ENCODE peak calls at places on chromosomes 3 and 15, in eight cellular contexts. P, V, E, X, N, A, D and H are unnamed samples.

GRCh38 chr3:96538186-96538585 is 276.2 kb upstream of the EPHA6 start:
- DNase-seq in P (no peak), V (no peak), E (no peak), X (no peak), N (no peak), A (no peak), D (no peak), H (no peak)

GRCh38 chr15:69434236-69434635 is 18.4 kb upstream of the RPLP1 start:
- DNase-seq in P (no peak), V (no peak), E (no peak), X (no peak), N (no peak), A (no peak), D (no peak), H (no peak)

GRCh38 chr3:105364113-105364512 is 2.6 kb upstream of the ALCAM start:
- DNase-seq in P (no peak), V (no peak), E (no peak), X (no peak), N (no peak), A (no peak), D (no peak), H (no peak)

GRCh38 chr15:81304226-81304625 is 19.7 kb downstream of the STARD5 start:
- DNase-seq in P (no peak), V (peak), E (no peak), X (no peak), N (no peak), A (peak), D (no peak), H (no peak)

GRCh38 chr3:145899229-145899628 is 261.8 kb downstream of the PLOD2 start:
- DNase-seq in P (no peak), V (no peak), E (no peak), X (no peak), N (no peak), A (no peak), D (no peak), H (no peak)

GRCh38 chr3:11509175-11510000 is 134.3 kb downstream of the VGLL4 start:
- DNase-seq in P (no peak), V (peak), E (no peak), X (no peak), N (no peak), A (peak), D (peak), H (no peak)

GRCh38 chr3:42099020-42099765 is 8.0 kb downstream of the TRAK1 start:
- DNase-seq in P (no peak), V (no peak), E (no peak), X (no peak), N (no peak), A (no peak), D (no peak), H (no peak)

GRCh38 chr15:92650256-92650655 is 5.3 kb downstream of the FAM174B start:
- DNase-seq in P (no peak), V (no peak), E (peak), X (no peak), N (no peak), A (no peak), D (no peak), H (peak)

GRCh38 chr15:52233405-52233804 is 42.2 kb upstream of the GNB5 start:
- DNase-seq in P (no peak), V (peak), E (no peak), X (no peak), N (no peak), A (no peak), D (no peak), H (no peak)

GRCh38 chr3:45075821-45076625 is 49.9 kb downstream of the CLEC3B start:
- DNase-seq in P (no peak), V (no peak), E (no peak), X (no peak), N (no peak), A (no peak), D (no peak), H (no peak)

GRCh38 chr3:71486831-71487230 is 96.7 kb downstream of the FOXP1 start:
- DNase-seq in P (no peak), V (no peak), E (no peak), X (no peak), N (no peak), A (no peak), D (no peak), H (no peak)

GRCh38 chr15:51536965-51537574 is 85.5 kb downstream of the DMXL2 start:
- DNase-seq in P (no peak), V (no peak), E (no peak), X (no peak), N (no peak), A (no peak), D (peak), H (no peak)

GRCh38 chr3:94234177-94234788 is 171.4 kb downstream of the NSUN3 start:
- DNase-seq in P (no peak), V (no peak), E (no peak), X (no peak), N (peak), A (no peak), D (peak), H (no peak)

GRCh38 chr3:86991840-86992430 is 986 bp upstream of the VGLL3 start:
- DNase-seq in P (no peak), V (no peak), E (no peak), X (no peak), N (no peak), A (no peak), D (no peak), H (no peak)

GRCh38 chr15:43529587-43530345 is 12.4 kb downstream of the MAP1A start:
- DNase-seq in P (no peak), V (no peak), E (no peak), X (no peak), N (no peak), A (no peak), D (no peak), H (no peak)

GRCh38 chr3:189236352-189236751 is 64.6 kb downstream of the TPRG1 start:
- DNase-seq in P (no peak), V (no peak), E (no peak), X (no peak), N (no peak), A (no peak), D (no peak), H (no peak)

GRCh38 chr15:45521596-45522167 is 873 bp downstream of the SLC30A4 start:
- DNase-seq in P (no peak), V (no peak), E (no peak), X (no peak), N (peak), A (no peak), D (peak), H (no peak)

GRCh38 chr3:10471337-10471721 is 34.1 kb downstream of the ATP2B2 start:
- DNase-seq in P (no peak), V (no peak), E (peak), X (no peak), N (peak), A (no peak), D (no peak), H (no peak)

GRCh38 chr3:157070600-157070999 is 89.3 kb downstream of the CCNL1 start:
- DNase-seq in P (no peak), V (no peak), E (no peak), X (no peak), N (no peak), A (no peak), D (no peak), H (no peak)

GRCh38 chr3:58603606-58604005 is 26.4 kb upstream of the FAM107A start:
- DNase-seq in P (no peak), V (no peak), E (no peak), X (no peak), N (no peak), A (no peak), D (no peak), H (no peak)

GRCh38 chr3:108301695-108302404 is 5.5 kb downstream of the HHLA2 start:
- DNase-seq in P (no peak), V (no peak), E (no peak), X (no peak), N (no peak), A (no peak), D (no peak), H (no peak)